ENCODE peak calls at places on chromosomes 1 and 21, in nine cellular contexts. O is A549; T is CD8-positive, alpha-beta memory T cell; N is upper lobe of right lung; C is GM23338; H is endodermal cell; E is naive thymus-derived CD4-positive, alpha-beta T cell; I is gastrocnemius medialis; F is IMR-90. B is an unnamed sample.

GRCh38 chr1:159853417-159853816 is 9.0 kb downstream of the VSIG8 start:
- DNase-seq in O (no peak), T (no peak), N (no peak), C (no peak), H (no peak), E (no peak), I (no peak), F (peak; percentile 65), B (no peak)

GRCh38 chr21:33117268-33117888 is 47.4 kb downstream of the OLIG1 start:
- DNase-seq in O (no peak), T (no peak), N (no peak), C (no peak), H (no peak), E (no peak), I (no peak), F (no peak), B (no peak)

GRCh38 chr21:39134288-39134810 is 48.9 kb downstream of the PSMG1 start:
- DNase-seq in O (no peak), T (no peak), N (no peak), C (no peak), H (no peak), E (no peak), I (no peak), F (no peak), B (no peak)

GRCh38 chr21:45258476-45258875 is 29.2 kb downstream of the POFUT2 start:
- DNase-seq in O (no peak), T (no peak), N (peak; percentile 52), C (no peak), H (peak; percentile 40), E (no peak), I (no peak), F (no peak), B (no peak)

GRCh38 chr1:41368384-41368783 is 7.2 kb downstream of the FOXO6 start:
- DNase-seq in O (no peak), T (no peak), N (no peak), C (no peak), H (no peak), E (no peak), I (no peak), F (no peak), B (no peak)

GRCh38 chr1:240000634-240001033 is 91.0 kb upstream of the FMN2 start:
- DNase-seq in O (no peak), T (no peak), N (no peak), C (no peak), H (no peak), E (no peak), I (no peak), F (peak; percentile 82), B (no peak)

GRCh38 chr1:11064942-11065341 is 5.1 kb upstream of the SRM start:
- DNase-seq in O (no peak), T (no peak), N (no peak), C (no peak), H (no peak), E (no peak), I (no peak), F (no peak), B (no peak)

GRCh38 chr1:61709908-61710289 is 15.0 kb downstream of the TM2D1 start:
- DNase-seq in O (no peak), T (no peak), N (no peak), C (no peak), H (no peak), E (no peak), I (no peak), F (no peak), B (no peak)

GRCh38 chr1:244256086-244256485 is 195.6 kb downstream of the ADSS2 start:
- DNase-seq in O (no peak), T (no peak), N (no peak), C (peak; percentile 8), H (peak; percentile 32), E (no peak), I (no peak), F (no peak), B (no peak)

GRCh38 chr1:212309967-212310366 is 24.8 kb downstream of the PPP2R5A start:
- DNase-seq in O (no peak), T (no peak), N (no peak), C (peak; percentile 5), H (peak; percentile 66), E (no peak), I (no peak), F (no peak), B (no peak)

GRCh38 chr1:69077633-69078032 is 490.1 kb upstream of the LRRC7 start:
- DNase-seq in O (no peak), T (no peak), N (no peak), C (peak; percentile 14), H (peak; percentile 52), E (no peak), I (no peak), F (no peak), B (no peak)

GRCh38 chr1:3883194-3883920 is 16.7 kb downstream of the C1orf174 start:
- DNase-seq in O (no peak), T (peak; percentile 42), N (no peak), C (no peak), H (no peak), E (no peak), I (no peak), F (no peak), B (no peak)

GRCh38 chr1:235918481-235918880 is 51.8 kb upstream of the LYST start:
- DNase-seq in O (no peak), T (no peak), N (no peak), C (no peak), H (no peak), E (no peak), I (no peak), F (no peak), B (no peak)

GRCh38 chr1:183139281-183139942 is 46.7 kb upstream of the LAMC2 start:
- DNase-seq in O (peak; percentile 40), T (no peak), N (no peak), C (no peak), H (no peak), E (no peak), I (no peak), F (peak; percentile 67), B (no peak)

GRCh38 chr1:162138599-162139397 is 69.3 kb downstream of the NOS1AP start:
- DNase-seq in O (no peak), T (no peak), N (no peak), C (no peak), H (no peak), E (no peak), I (no peak), F (no peak), B (no peak)

GRCh38 chr1:162135271-162135775 is 65.8 kb downstream of the NOS1AP start:
- DNase-seq in O (no peak), T (no peak), N (no peak), C (no peak), H (no peak), E (no peak), I (no peak), F (no peak), B (no peak)

GRCh38 chr1:162139398-162139685 is 69.9 kb downstream of the NOS1AP start:
- DNase-seq in O (no peak), T (no peak), N (no peak), C (no peak), H (no peak), E (no peak), I (no peak), F (no peak), B (no peak)

GRCh38 chr1:162138107-162138506 is 68.6 kb downstream of the NOS1AP start:
- DNase-seq in O (no peak), T (no peak), N (no peak), C (no peak), H (no peak), E (no peak), I (no peak), F (no peak), B (no peak)

GRCh38 chr1:162136760-162137537 is 67.5 kb downstream of the NOS1AP start:
- DNase-seq in O (peak; percentile 68), T (no peak), N (no peak), C (peak; percentile 19), H (no peak), E (no peak), I (no peak), F (peak; percentile 85), B (no peak)
- H3K4me1 ChIP-seq in O (peaks cover 29% of the 10 kb centered on the region), T (no peaks in the 10 kb centered on the region), N (no peaks in the 10 kb centered on the region), C (peaks cover 32% of the 10 kb centered on the region), H (peaks cover 26% of the 10 kb centered on the region), E (no peaks in the 10 kb centered on the region), I (no peaks in the 10 kb centered on the region), F (peaks cover 12% of the 10 kb centered on the region), B (peaks cover 33% of the 10 kb centered on the region)

DNA sequence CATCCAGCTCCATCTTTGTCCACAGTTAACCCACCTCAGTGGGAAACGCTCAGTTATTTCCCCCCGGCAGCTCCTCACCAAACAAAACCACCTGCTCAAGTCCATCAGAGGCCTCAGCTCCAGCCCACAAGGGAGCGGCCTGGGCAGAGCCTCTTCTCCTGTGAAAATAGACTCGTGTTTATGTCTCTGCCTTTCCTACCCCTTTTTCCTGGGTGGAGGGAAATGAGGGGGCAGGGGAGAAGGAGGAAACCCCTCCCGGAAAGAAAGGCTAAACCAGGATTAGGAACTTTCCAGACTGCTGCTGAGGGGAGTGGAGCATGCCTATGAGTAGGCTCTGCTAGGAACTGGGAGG is 81.6 kb downstream of the PAX7 start:
- DNase-seq in O (no peak), T (no peak), N (no peak), C (no peak), H (no peak), E (no peak), I (no peak), F (no peak), B (no peak)
- H3K4me3 ChIP-seq in O (no peak overlapping the region), T (no peak overlapping the region), N (no peak overlapping the region), C (no peak overlapping the region), H (no peak overlapping the region), E (no peak overlapping the region), I (no peak overlapping the region), F (no peak overlapping the region), B (no peak overlapping the region)

DNA sequence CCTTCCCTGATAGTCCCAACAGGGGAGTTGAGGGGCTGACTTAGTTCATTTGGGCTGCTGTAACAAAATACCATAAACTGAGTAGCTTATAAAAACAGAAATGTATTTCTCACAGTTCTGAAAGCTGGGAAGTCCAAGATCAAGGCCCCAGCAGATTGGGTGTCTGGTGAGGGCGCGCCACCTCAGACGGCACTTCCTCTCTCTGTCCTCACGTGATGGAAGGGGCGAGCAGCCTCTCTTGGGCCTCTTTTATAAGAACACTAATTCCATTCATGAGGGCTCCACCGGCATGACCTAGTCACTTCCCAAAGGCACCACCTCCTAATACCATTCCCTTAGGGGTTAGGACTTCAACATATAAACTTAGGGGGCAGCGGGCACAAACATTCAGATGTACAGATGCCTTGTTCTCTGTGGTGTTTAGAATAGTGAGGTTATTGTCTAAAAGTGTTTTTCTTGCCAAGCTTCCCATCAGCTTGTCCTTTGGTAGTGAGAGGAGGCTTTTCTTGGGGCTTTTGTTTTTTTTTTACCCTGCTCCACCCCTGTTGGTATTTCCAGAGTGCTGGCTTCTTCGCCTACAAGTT is 20.3 kb downstream of the NIPAL3 start:
- DNase-seq in O (no peak), T (no peak), N (no peak), C (no peak), H (no peak), E (peak; percentile 14), I (no peak), F (no peak), B (no peak)
- H3K27ac ChIP-seq in O (no peak overlapping the region), T (no peak overlapping the region), N (no peak overlapping the region), C (no peak overlapping the region), H (no peak overlapping the region), E (no peak overlapping the region), I (no peak overlapping the region), F (no peak overlapping the region), B (no peak overlapping the region)

DNA sequence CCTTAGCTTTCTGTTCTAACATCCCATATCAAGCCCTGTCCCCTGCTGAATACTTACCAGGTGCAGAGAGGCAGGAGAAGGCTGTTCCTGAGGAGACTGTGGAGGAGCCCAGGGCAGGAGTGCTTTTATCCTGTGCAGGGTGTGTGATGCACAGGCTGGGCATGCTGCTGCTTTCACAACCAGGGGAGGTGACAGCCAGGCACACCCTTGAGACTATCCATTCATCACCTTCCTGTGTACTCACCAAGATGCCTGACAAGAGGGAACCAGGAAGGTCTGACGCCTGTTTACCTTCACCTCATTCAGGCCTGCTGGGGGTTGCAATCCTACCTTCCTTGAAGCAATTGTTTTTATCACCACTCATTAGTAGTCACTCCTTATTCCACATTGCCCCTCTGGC is at the start of gene LCE3E:
- DNase-seq in O (no peak), T (no peak), N (no peak), C (no peak), H (no peak), E (no peak), I (no peak), F (no peak), B (no peak)
- H3K4me1 ChIP-seq in O (no peaks in the 10 kb centered on the region), T (no peaks in the 10 kb centered on the region), N (no peaks in the 10 kb centered on the region), C (no peaks in the 10 kb centered on the region), H (no peaks in the 10 kb centered on the region), E (no peaks in the 10 kb centered on the region), I (no peaks in the 10 kb centered on the region), F (no peaks in the 10 kb centered on the region), B (no peaks in the 10 kb centered on the region)

B was measured in thoracic aorta.